ENCODE peak calls at places on chromosomes 6 and 20, in four cellular contexts. Z, Q, G and J are unnamed samples.

GRCh38 chr6:105036371-105036770 is 79.5 kb downstream of the LIN28B start:
- DNase-seq in Z (no peak), Q (no peak), G (no peak), J (no peak)

GRCh38 chr6:5499644-5500306 is 238.5 kb downstream of the FARS2 start:
- DNase-seq in Z (no peak), Q (no peak), G (no peak), J (no peak)

GRCh38 chr6:129923520-129923919 is 62.4 kb upstream of the TMEM244 start:
- DNase-seq in Z (no peak), Q (no peak), G (no peak), J (no peak)

GRCh38 chr6:78598966-78599365 is 268.4 kb upstream of the IRAK1BP1 start:
- DNase-seq in Z (no peak), Q (no peak), G (no peak), J (no peak)

GRCh38 chr20:58308680-58309527 is 611 bp upstream of the RAB22A start:
- DNase-seq in Z (peak; percentile 83), Q (peak; percentile 66), G (peak; percentile 77), J (peak; percentile 93)

GRCh38 chr20:35700625-35701148 is 1.5 kb downstream of the ROMO1 start:
- DNase-seq in Z (no peak), Q (no peak), G (no peak), J (no peak)

GRCh38 chr20:4026093-4026601 is 10.8 kb upstream of the RNF24 start:
- DNase-seq in Z (no peak), Q (no peak), G (no peak), J (no peak)

GRCh38 chr20:37228111-37228510 is 33.5 kb downstream of the GHRH start:
- DNase-seq in Z (no peak), Q (no peak), G (no peak), J (no peak)

GRCh38 chr20:18734525-18735189 is 78.9 kb upstream of the SCP2D1 start:
- DNase-seq in Z (no peak), Q (no peak), G (no peak), J (no peak)

GRCh38 chr6:7204726-7205125 is 97.0 kb downstream of the RREB1 start:
- DNase-seq in Z (no peak), Q (no peak), G (no peak), J (no peak)

GRCh38 chr6:119894801-119895200 is 545.2 kb upstream of the MAN1A1 start:
- DNase-seq in Z (no peak), Q (no peak), G (no peak), J (no peak)

GRCh38 chr20:46261456-46262253 is 46.6 kb downstream of the CDH22 start:
- DNase-seq in Z (no peak), Q (no peak), G (no peak), J (no peak)

GRCh38 chr20:38094968-38095689 is 61.6 kb downstream of the RPRD1B start:
- DNase-seq in Z (no peak), Q (no peak), G (no peak), J (no peak)

GRCh38 chr20:18988701-18989100 is 175.1 kb downstream of the SCP2D1 start:
- DNase-seq in Z (no peak), Q (no peak), G (no peak), J (no peak)

DNA sequence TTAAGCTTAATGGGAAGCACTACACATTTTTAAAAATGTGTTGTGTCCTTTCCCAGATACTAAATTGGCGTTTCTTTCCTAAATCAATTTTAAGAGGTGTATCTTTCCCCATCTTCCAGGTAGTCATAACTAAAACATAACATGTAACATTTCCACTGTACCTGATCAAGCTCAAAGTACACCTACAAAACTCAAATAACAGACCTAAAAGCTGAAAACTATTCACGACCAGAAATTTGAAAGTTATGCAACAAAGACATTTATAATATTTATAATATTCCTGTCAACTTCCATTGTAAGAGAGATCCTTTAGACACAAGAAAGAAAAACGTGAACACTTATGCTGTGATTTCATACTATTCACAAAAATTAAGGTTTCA is 3.5 kb downstream of the STAU1 start:
- DNase-seq in Z (no peak), Q (no peak), G (no peak), J (no peak)
- H3K4me1 ChIP-seq in Z (peaks cover 4% of the 10 kb centered on the region), Q (peaks cover 83% of the 10 kb centered on the region), G (peaks cover 58% of the 10 kb centered on the region), J (peaks cover 18% of the 10 kb centered on the region)

DNA sequence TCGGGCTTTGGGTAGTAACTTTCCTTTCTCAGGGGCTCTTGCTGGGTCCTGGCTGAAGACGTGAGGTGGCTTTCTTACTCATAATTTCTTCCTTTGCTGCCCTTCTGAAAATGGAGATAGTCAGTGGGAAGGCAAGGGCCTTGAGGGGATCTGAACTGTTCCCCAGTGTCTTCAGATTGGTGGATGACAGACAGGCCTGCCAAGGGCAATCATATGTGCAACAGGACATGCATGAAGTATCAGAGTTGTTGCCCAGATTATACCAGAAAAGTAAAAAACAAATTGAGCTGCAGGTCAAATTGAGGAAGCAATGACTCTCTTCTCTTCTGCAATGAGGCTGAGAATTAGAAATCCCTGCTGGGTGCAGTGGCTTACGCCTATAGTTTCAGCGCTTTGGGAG is 71.6 kb upstream of the PAX1 start:
- DNase-seq in Z (no peak), Q (no peak), G (no peak), J (no peak)
- H3K27ac ChIP-seq in Z (no peak overlapping the region), Q (no peak overlapping the region), G (no peak overlapping the region), J (no peak overlapping the region)

GRCh38 chr6:34791164-34791841 is 580 bp upstream of the BLTP3A start:
- DNase-seq in Z (peak; percentile 46), Q (peak; percentile 64), G (peak; percentile 61), J (peak; percentile 82)
- TF ChIP-seq CTCF in Z (no peak), Q (no peak), G (no peak), J (no peak)

GRCh38 chr20:1491891-1492642 is 847 bp upstream of the SIRPB2 start:
- DNase-seq in Z (no peak), Q (no peak), G (no peak), J (no peak)
- H3K4me1 ChIP-seq in Z (no peaks in the 10 kb centered on the region), Q (peaks cover 6% of the 10 kb centered on the region), G (peaks cover 9% of the 10 kb centered on the region), J (no peaks in the 10 kb centered on the region)

GRCh38 chr6:37592085-37592698 is 92.5 kb upstream of the CCDC167 start:
- DNase-seq in Z (no peak), Q (no peak), G (no peak), J (no peak)
- H3K27ac ChIP-seq in Z (no peak overlapping the region), Q (no peak overlapping the region), G (no peak overlapping the region), J (no peak overlapping the region)

GRCh38 chr6:111916747-111917146 is 43.5 kb upstream of the FYN start:
- DNase-seq in Z (no peak), Q (no peak), G (no peak), J (no peak)

GRCh38 chr6:111922454-111923297 is 49.4 kb upstream of the FYN start:
- DNase-seq in Z (no peak), Q (no peak), G (no peak), J (no peak)

GRCh38 chr6:111918825-111919224 is 45.6 kb upstream of the FYN start:
- DNase-seq in Z (no peak), Q (peak; percentile 20), G (no peak), J (no peak)

GRCh38 chr6:111921108-111921507 is 47.9 kb upstream of the FYN start:
- DNase-seq in Z (no peak), Q (no peak), G (no peak), J (no peak)

DNA sequence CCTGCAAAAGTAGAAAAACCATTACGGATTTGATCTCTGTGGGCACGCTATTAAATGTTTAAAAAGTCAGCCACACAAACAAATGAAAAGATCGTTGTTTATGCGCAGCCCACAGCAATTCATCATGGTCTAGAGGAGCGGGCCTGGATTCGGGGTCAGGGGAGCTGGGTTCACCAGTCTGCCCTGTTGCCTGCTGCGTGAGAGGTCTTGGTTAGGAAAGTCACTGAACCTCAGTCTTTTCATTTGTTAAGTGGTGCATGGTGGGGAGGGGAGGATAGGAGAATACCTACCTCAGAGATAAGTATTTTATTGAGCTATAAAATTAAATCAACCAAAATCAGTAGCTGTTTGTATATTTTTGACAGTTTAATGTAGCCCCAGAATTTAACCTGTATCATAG is 47.3 kb upstream of the FYN start:
- DNase-seq in Z (no peak), Q (no peak), G (no peak), J (no peak)
- TF ChIP-seq CTCF in Z (no peak), Q (no peak), G (no peak), J (no peak)

DNA sequence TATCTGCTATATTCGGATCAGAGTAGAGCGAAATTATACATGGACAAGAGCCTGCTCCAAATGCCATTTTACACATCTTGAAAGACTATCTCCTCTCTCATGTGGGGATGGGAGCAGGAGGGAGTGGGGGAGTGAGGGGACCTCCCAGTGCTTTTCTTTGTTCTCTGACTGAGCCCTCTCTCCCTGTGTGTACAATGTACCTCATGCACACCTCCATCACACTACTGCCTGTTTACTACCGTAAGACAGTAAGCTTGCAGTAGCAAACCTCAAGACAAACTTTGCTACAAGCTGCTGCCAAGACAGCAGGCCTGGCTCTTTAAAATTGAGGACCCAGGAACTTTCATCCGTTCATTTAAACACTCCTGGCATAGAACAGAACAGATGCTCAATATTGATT is 7.2 kb downstream of the NHSL1 start:
- DNase-seq in Z (no peak), Q (no peak), G (no peak), J (no peak)
- H3K4me1 ChIP-seq in Z (no peaks in the 10 kb centered on the region), Q (peaks cover 61% of the 10 kb centered on the region), G (no peaks in the 10 kb centered on the region), J (peaks cover 6% of the 10 kb centered on the region)

DNA sequence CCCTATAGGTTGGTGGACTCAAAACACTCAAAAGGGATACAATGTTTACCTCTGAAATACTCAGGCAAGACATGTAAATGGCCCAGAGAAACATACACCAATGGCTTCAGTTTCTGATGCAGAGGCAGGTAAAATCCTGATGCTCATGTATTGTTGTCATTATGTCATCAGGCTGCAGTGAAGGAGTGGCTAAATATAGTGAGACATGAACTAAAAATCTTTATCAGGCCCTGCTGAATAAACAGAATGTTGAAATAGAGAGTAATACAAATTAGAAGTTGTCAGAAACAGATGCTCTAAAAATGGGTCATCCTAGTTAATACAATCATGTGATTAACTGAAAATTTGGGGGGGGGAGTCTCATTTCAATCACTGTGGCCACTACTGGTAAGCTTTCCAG is 20.4 kb downstream of the PTPRK start:
- DNase-seq in Z (no peak), Q (no peak), G (no peak), J (no peak)
- H3K27ac ChIP-seq in Z (no peak overlapping the region), Q (no peak overlapping the region), G (no peak overlapping the region), J (no peak overlapping the region)

GRCh38 chr20:9235518-9235917 is 166.6 kb downstream of the PLCB4 start:
- DNase-seq in Z (no peak), Q (no peak), G (no peak), J (no peak)
- TF ChIP-seq CTCF in Z (no peak), Q (no peak), G (no peak), J (no peak)